ENCODE peak calls at places on chromosomes 3 and 15, in ten cellular contexts. F is uterus, P is stomach, D is breast epithelium, Q is sigmoid colon, G is ovary, A is IMR-90, U is esophagus squamous epithelium, T is right lobe of liver, M is transverse colon. C is an unnamed sample.

GRCh38 chr3:138921316-138922292 is 25.3 kb downstream of the FOXL2 start:
- DNase-seq in T (no peak), Q (no peak), M (no peak), G (no peak), U (no peak), P (no peak), F (no peak), A (peak), D (peak), C (no peak)

GRCh38 chr3:48991851-48992545 is 2.0 kb downstream of the P4HTM start:
- DNase-seq in G (no peak), P (no peak), A (no peak), U (no peak), F (no peak), D (no peak), T (no peak), M (no peak), Q (no peak), C (no peak)

GRCh38 chr3:62755285-62755684 is 119.9 kb downstream of the CADPS start:
- DNase-seq in F (no peak), U (no peak), D (no peak), P (no peak), Q (no peak), T (no peak), M (no peak), A (no peak), G (no peak), C (no peak)

GRCh38 chr3:56904526-56905245 is 102.9 kb upstream of the ARHGEF3 start:
- DNase-seq in P (no peak), U (no peak), G (no peak), D (no peak), A (no peak), F (no peak), M (peak), T (no peak), Q (no peak), C (no peak)

GRCh38 chr3:187292186-187292585 is 649 bp upstream of the MASP1 start:
- DNase-seq in T (peak), P (no peak), M (no peak), G (no peak), A (no peak), F (peak), Q (no peak), D (no peak), U (no peak), C (no peak)

GRCh38 chr3:159844383-159844730 is 144.3 kb upstream of the IL12A start:
- DNase-seq in U (no peak), Q (no peak), M (no peak), A (peak), D (no peak), T (no peak), G (no peak), F (no peak), P (no peak), C (no peak)

GRCh38 chr3:30752961-30753360 is 141.5 kb downstream of the GADL1 start:
- DNase-seq in F (no peak), G (no peak), T (no peak), P (peak), A (peak), Q (no peak), D (no peak), U (no peak), M (peak), C (no peak)

GRCh38 chr15:100005013-100005412 is 271.8 kb upstream of the LYSMD4 start:
- DNase-seq in Q (no peak), G (no peak), T (no peak), M (no peak), U (no peak), F (no peak), A (no peak), P (no peak), D (no peak), C (no peak)

GRCh38 chr3:110814170-110815007 is 257.2 kb upstream of the NECTIN3 start:
- DNase-seq in D (no peak), F (no peak), T (no peak), A (peak), M (peak), G (no peak), Q (no peak), P (no peak), U (no peak), C (no peak)

GRCh38 chr3:18445421-18446066 is 20.4 kb upstream of the SATB1 start:
- DNase-seq in P (peak), T (no peak), A (no peak), G (no peak), Q (peak), D (no peak), U (no peak), F (peak), M (peak), C (no peak)

GRCh38 chr15:76140069-76140454 is 80.3 kb downstream of the TMEM266 start:
- DNase-seq in D (no peak), M (no peak), T (no peak), Q (no peak), F (no peak), G (no peak), P (no peak), A (no peak), U (no peak), C (no peak)

GRCh38 chr3:188091746-188092145 is 62.2 kb upstream of the LPP start:
- DNase-seq in F (no peak), P (no peak), Q (no peak), A (no peak), G (no peak), D (no peak), T (no peak), M (no peak), U (no peak), C (no peak)

GRCh38 chr3:38099518-38099917 is 37.4 kb downstream of the ACAA1 start:
- DNase-seq in T (no peak), U (no peak), D (no peak), Q (no peak), P (no peak), G (no peak), F (no peak), A (no peak), M (no peak), C (no peak)

GRCh38 chr3:20141306-20141705 is 44.7 kb downstream of the SGO1 start:
- DNase-seq in A (no peak), G (no peak), P (no peak), T (no peak), U (no peak), D (no peak), F (no peak), Q (no peak), M (no peak), C (peak)

GRCh38 chr3:52428151-52429005 is 16.5 kb downstream of the SEMA3G start:
- DNase-seq in A (peak), D (peak), F (peak), G (peak), U (no peak), M (peak), P (peak), Q (peak), T (peak), C (peak)

GRCh38 chr3:153252963-153253362 is 90.9 kb downstream of the RAP2B start:
- DNase-seq in D (no peak), G (no peak), M (no peak), P (no peak), Q (no peak), F (no peak), T (no peak), U (no peak), A (peak), C (no peak)

GRCh38 chr3:153783804-153784203 is 337.4 kb upstream of the ARHGEF26 start:
- DNase-seq in A (no peak), F (no peak), P (no peak), G (no peak), U (no peak), M (no peak), Q (no peak), T (no peak), D (no peak), C (no peak)

DNA sequence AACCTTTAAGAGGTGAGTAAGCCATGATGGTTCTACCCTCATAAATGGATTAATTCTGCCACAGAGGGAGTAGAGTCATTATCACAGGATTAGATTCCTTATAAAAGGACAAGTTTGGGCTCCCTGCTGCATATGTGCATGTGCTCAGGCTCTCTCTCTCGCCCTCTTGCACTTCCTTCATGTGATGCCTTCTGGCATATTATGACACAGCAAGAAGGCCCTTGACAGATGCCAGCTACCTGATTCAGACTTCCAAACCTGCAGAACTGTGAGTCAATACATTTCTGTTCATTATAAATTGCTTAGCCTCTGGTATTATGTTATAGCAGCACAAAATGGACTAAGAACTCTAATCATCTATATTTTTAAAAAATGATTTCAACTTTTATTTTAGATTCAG is 205.3 kb downstream of the CTNNB1 start:
- DNase-seq in G (no peak), Q (no peak), M (no peak), D (no peak), A (no peak), U (no peak), F (no peak), T (no peak), P (no peak), C (no peak)
- TF ChIP-seq CTCF in G (no peak), Q (no peak), M (no peak), D (no peak), A (no peak), U (no peak), F (no peak), T (no peak), P (no peak), C (no peak)

GRCh38 chr15:63504979-63505841 is 817 bp downstream of the USP3 start:
- DNase-seq in M (peak), P (peak), T (peak), A (peak), U (no peak), F (peak), G (peak), Q (peak), D (peak), C (no peak)
- TF ChIP-seq POLR2A in M (peak), P (no peak), T (peak), A (no peak), U (no peak), F (peak), G (no peak), Q (no peak), D (no peak), C (no peak)

DNA sequence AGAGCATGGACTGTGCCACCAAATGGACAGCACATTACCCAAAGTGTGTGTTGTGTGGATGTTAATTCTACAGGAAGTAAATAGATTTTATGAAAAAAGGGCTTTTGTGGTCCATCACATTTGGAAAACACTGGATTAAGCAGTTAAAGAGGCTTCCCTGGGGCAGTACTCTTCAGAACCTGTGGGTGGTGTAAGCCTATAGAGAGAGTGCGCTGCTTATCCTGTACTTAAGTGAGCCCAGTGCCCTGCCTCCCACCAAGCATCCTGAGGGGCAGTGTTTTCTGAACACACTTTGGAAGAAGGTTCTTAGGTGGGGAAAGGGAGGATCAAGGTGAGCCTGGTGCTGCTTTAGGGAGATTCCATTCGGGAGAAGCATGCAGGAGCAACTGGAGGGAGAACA is 10.9 kb downstream of the TTLL3 start:
- DNase-seq in P (no peak), G (no peak), U (no peak), A (peak), D (no peak), Q (no peak), M (no peak), T (no peak), F (no peak), C (no peak)
- TF ChIP-seq CTCF in P (no peak), G (no peak), U (peak), A (peak), D (no peak), Q (no peak), M (no peak), T (peak), F (no peak), C (no peak)

DNA sequence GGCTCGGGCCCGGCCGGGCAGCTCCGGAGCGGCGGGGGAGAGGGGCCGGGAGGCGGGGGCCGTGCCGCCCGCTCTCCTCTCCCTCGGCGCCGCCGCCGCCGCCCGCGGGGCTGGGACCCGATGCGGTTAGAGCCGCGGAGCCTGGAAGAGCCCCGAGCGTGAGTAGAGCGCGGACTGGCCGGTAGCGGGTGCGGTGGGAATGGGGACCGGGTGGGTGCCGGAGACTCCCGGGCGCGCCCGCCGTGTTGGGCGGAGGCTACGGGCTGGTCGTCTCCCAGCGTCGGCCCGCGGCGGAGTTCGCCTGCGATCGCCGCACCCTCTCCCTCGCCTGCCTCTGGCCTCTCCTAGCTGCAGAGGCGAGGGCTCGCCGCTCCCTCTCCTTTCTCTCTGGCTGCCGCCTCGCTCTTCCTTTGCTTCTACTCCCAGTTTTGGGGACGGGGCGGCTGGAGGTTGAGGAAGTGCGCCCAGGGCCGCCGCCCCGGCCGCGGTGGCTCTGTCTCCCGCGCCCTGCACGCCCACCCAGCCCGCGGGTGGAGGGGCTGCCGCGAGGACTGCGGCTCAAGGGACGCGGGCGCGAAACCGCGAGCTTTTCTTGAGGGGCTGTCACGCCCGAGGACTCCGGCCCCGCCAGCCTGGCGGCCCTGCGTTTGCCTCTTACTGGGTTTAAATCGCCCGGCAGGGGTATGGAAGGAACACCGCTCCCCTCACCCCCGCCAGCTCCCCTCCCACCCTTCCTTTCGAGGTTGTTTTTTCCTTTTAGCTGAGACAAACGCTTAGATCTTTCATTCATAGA is 485 bp downstream of the PIK3CA start:
- DNase-seq in D (no peak), T (peak), U (no peak), Q (peak), F (peak), G (peak), P (peak), A (peak), M (peak), C (peak)
- TF ChIP-seq POLR2A in D (no peak), T (no peak), U (no peak), Q (no peak), F (no peak), G (no peak), P (no peak), A (no peak), M (peak), C (no peak)